ENCODE peak calls at places on chromosome 17, in nine cellular contexts. One of them, this sample, is unnamed.
A peak's percentile ranks its signal among the peaks of the same experiment; 100 is the strongest.

GRCh38 chr17:79960788-79961522 is 74.7 kb downstream of the TBC1D16 start:
- DNase-seq in A549: peak; percentile 33
- DNase-seq in neural progenitor cell: no peak
- DNase-seq in CD8-positive, alpha-beta T cell: no peak
- DNase-seq in right atrium auricular region: no peak
- DNase-seq in sigmoid colon: no peak
- DNase-seq in IMR-90: peak; percentile 26
- DNase-seq in fibroblast of lung: no peak
- DNase-seq in left ventricle myocardium inferior: no peak
- DNase-seq in this sample: no peak

GRCh38 chr17:79924639-79924976 is 85.4 kb upstream of the CBX4 start:
- DNase-seq in CD8-positive, alpha-beta T cell: peak; percentile 5
- DNase-seq in left ventricle myocardium inferior: no peak
- DNase-seq in right atrium auricular region: no peak
- DNase-seq in IMR-90: no peak
- DNase-seq in sigmoid colon: no peak
- DNase-seq in A549: no peak
- DNase-seq in neural progenitor cell: no peak
- DNase-seq in fibroblast of lung: no peak
- DNase-seq in this sample: no peak

GRCh38 chr17:28710948-28711722 is 553 bp downstream of the PROCA1 start:
- DNase-seq in sigmoid colon: peak; percentile 94
- DNase-seq in neural progenitor cell: peak; percentile 98
- DNase-seq in IMR-90: peak; percentile 85
- DNase-seq in left ventricle myocardium inferior: peak; percentile 90
- DNase-seq in CD8-positive, alpha-beta T cell: peak; percentile 85
- DNase-seq in A549: peak; percentile 92
- DNase-seq in right atrium auricular region: peak; percentile 89
- DNase-seq in fibroblast of lung: peak; percentile 90
- DNase-seq in this sample: peak; percentile 95

GRCh38 chr17:16215965-16216316 is 607 bp upstream of the NCOR1 start:
- DNase-seq in IMR-90: no peak
- DNase-seq in left ventricle myocardium inferior: no peak
- DNase-seq in CD8-positive, alpha-beta T cell: peak; percentile 26
- DNase-seq in A549: no peak
- DNase-seq in right atrium auricular region: no peak
- DNase-seq in sigmoid colon: no peak
- DNase-seq in fibroblast of lung: no peak
- DNase-seq in neural progenitor cell: no peak
- DNase-seq in this sample: no peak

GRCh38 chr17:53142890-53143289 is 679.8 kb upstream of the KIF2B start:
- DNase-seq in fibroblast of lung: peak; percentile 1
- DNase-seq in CD8-positive, alpha-beta T cell: no peak
- DNase-seq in sigmoid colon: no peak
- DNase-seq in A549: peak; percentile 41
- DNase-seq in IMR-90: no peak
- DNase-seq in neural progenitor cell: peak; percentile 34
- DNase-seq in left ventricle myocardium inferior: no peak
- DNase-seq in right atrium auricular region: no peak
- DNase-seq in this sample: no peak

GRCh38 chr17:74760404-74761105 is 12.1 kb downstream of the NHERF1 start:
- DNase-seq in sigmoid colon: no peak
- DNase-seq in CD8-positive, alpha-beta T cell: peak; percentile 11
- DNase-seq in fibroblast of lung: no peak
- DNase-seq in left ventricle myocardium inferior: no peak
- DNase-seq in right atrium auricular region: no peak
- DNase-seq in A549: no peak
- DNase-seq in neural progenitor cell: peak; percentile 65
- DNase-seq in IMR-90: no peak
- DNase-seq in this sample: no peak

GRCh38 chr17:42512246-42512645 is 23.8 kb upstream of the NAGLU start:
- DNase-seq in neural progenitor cell: no peak
- DNase-seq in fibroblast of lung: no peak
- DNase-seq in A549: no peak
- DNase-seq in sigmoid colon: peak; percentile 51
- DNase-seq in right atrium auricular region: no peak
- DNase-seq in CD8-positive, alpha-beta T cell: no peak
- DNase-seq in IMR-90: no peak
- DNase-seq in left ventricle myocardium inferior: no peak
- DNase-seq in this sample: no peak

GRCh38 chr17:27217631-27218030 is 76.3 kb upstream of the WSB1 start:
- DNase-seq in left ventricle myocardium inferior: no peak
- DNase-seq in CD8-positive, alpha-beta T cell: no peak
- DNase-seq in neural progenitor cell: no peak
- DNase-seq in A549: no peak
- DNase-seq in right atrium auricular region: no peak
- DNase-seq in fibroblast of lung: no peak
- DNase-seq in IMR-90: no peak
- DNase-seq in sigmoid colon: no peak
- DNase-seq in this sample: no peak

GRCh38 chr17:45277216-45277849 is 15.4 kb upstream of the SPATA32 start:
- DNase-seq in left ventricle myocardium inferior: peak; percentile 94
- DNase-seq in sigmoid colon: peak; percentile 96
- DNase-seq in IMR-90: peak; percentile 91
- DNase-seq in CD8-positive, alpha-beta T cell: peak; percentile 90
- DNase-seq in fibroblast of lung: peak; percentile 93
- DNase-seq in neural progenitor cell: peak; percentile 94
- DNase-seq in A549: peak; percentile 96
- DNase-seq in right atrium auricular region: peak; percentile 97
- DNase-seq in this sample: peak; percentile 96

GRCh38 chr17:57461082-57461481 is 204.8 kb downstream of the MSI2 start:
- DNase-seq in neural progenitor cell: no peak
- DNase-seq in left ventricle myocardium inferior: no peak
- DNase-seq in right atrium auricular region: no peak
- DNase-seq in sigmoid colon: no peak
- DNase-seq in fibroblast of lung: no peak
- DNase-seq in CD8-positive, alpha-beta T cell: no peak
- DNase-seq in A549: no peak
- DNase-seq in IMR-90: peak; percentile 52
- DNase-seq in this sample: no peak

GRCh38 chr17:70239391-70239826 is 70.1 kb downstream of the KCNJ2 start:
- DNase-seq in IMR-90: no peak
- DNase-seq in left ventricle myocardium inferior: no peak
- DNase-seq in right atrium auricular region: no peak
- DNase-seq in sigmoid colon: no peak
- DNase-seq in CD8-positive, alpha-beta T cell: no peak
- DNase-seq in A549: peak; percentile 61
- DNase-seq in fibroblast of lung: no peak
- DNase-seq in neural progenitor cell: no peak
- DNase-seq in this sample: no peak

GRCh38 chr17:79984045-79984840 is 51.4 kb downstream of the TBC1D16 start:
- DNase-seq in left ventricle myocardium inferior: no peak
- DNase-seq in right atrium auricular region: no peak
- DNase-seq in CD8-positive, alpha-beta T cell: peak; percentile 10
- DNase-seq in neural progenitor cell: no peak
- DNase-seq in A549: no peak
- DNase-seq in sigmoid colon: no peak
- DNase-seq in IMR-90: no peak
- DNase-seq in fibroblast of lung: no peak
- DNase-seq in this sample: peak; percentile 20

GRCh38 chr17:42853597-42853967 is 2.6 kb downstream of the AOC3 start:
- DNase-seq in fibroblast of lung: no peak
- DNase-seq in left ventricle myocardium inferior: no peak
- DNase-seq in IMR-90: no peak
- DNase-seq in right atrium auricular region: no peak
- DNase-seq in sigmoid colon: peak; percentile 52
- DNase-seq in CD8-positive, alpha-beta T cell: no peak
- DNase-seq in A549: no peak
- DNase-seq in neural progenitor cell: no peak
- DNase-seq in this sample: peak; percentile 13

GRCh38 chr17:78555741-78556401 is 21.3 kb downstream of the DNAH17 start:
- DNase-seq in CD8-positive, alpha-beta T cell: no peak
- DNase-seq in A549: no peak
- DNase-seq in IMR-90: no peak
- DNase-seq in sigmoid colon: no peak
- DNase-seq in fibroblast of lung: no peak
- DNase-seq in left ventricle myocardium inferior: no peak
- DNase-seq in neural progenitor cell: no peak
- DNase-seq in right atrium auricular region: no peak
- DNase-seq in this sample: no peak

GRCh38 chr17:4742629-4743028 is 2.9 kb upstream of the CXCL16 start:
- DNase-seq in fibroblast of lung: no peak
- DNase-seq in A549: no peak
- DNase-seq in neural progenitor cell: no peak
- DNase-seq in right atrium auricular region: no peak
- DNase-seq in sigmoid colon: no peak
- DNase-seq in left ventricle myocardium inferior: no peak
- DNase-seq in CD8-positive, alpha-beta T cell: no peak
- DNase-seq in IMR-90: no peak
- DNase-seq in this sample: no peak

GRCh38 chr17:4747847-4748246 is 8.1 kb upstream of the CXCL16 start:
- DNase-seq in sigmoid colon: no peak
- DNase-seq in CD8-positive, alpha-beta T cell: peak; percentile 44
- DNase-seq in IMR-90: no peak
- DNase-seq in left ventricle myocardium inferior: no peak
- DNase-seq in A549: no peak
- DNase-seq in neural progenitor cell: no peak
- DNase-seq in right atrium auricular region: no peak
- DNase-seq in fibroblast of lung: no peak
- DNase-seq in this sample: no peak

GRCh38 chr17:4743216-4743615 is 3.5 kb upstream of the CXCL16 start:
- DNase-seq in fibroblast of lung: no peak
- DNase-seq in neural progenitor cell: no peak
- DNase-seq in IMR-90: no peak
- DNase-seq in sigmoid colon: no peak
- DNase-seq in left ventricle myocardium inferior: no peak
- DNase-seq in A549: no peak
- DNase-seq in CD8-positive, alpha-beta T cell: no peak
- DNase-seq in right atrium auricular region: no peak
- DNase-seq in this sample: no peak

GRCh38 chr17:4743898-4744297 is 4.2 kb upstream of the CXCL16 start:
- DNase-seq in A549: no peak
- DNase-seq in right atrium auricular region: no peak
- DNase-seq in left ventricle myocardium inferior: no peak
- DNase-seq in neural progenitor cell: no peak
- DNase-seq in sigmoid colon: no peak
- DNase-seq in IMR-90: no peak
- DNase-seq in fibroblast of lung: no peak
- DNase-seq in CD8-positive, alpha-beta T cell: no peak
- DNase-seq in this sample: no peak

DNA sequence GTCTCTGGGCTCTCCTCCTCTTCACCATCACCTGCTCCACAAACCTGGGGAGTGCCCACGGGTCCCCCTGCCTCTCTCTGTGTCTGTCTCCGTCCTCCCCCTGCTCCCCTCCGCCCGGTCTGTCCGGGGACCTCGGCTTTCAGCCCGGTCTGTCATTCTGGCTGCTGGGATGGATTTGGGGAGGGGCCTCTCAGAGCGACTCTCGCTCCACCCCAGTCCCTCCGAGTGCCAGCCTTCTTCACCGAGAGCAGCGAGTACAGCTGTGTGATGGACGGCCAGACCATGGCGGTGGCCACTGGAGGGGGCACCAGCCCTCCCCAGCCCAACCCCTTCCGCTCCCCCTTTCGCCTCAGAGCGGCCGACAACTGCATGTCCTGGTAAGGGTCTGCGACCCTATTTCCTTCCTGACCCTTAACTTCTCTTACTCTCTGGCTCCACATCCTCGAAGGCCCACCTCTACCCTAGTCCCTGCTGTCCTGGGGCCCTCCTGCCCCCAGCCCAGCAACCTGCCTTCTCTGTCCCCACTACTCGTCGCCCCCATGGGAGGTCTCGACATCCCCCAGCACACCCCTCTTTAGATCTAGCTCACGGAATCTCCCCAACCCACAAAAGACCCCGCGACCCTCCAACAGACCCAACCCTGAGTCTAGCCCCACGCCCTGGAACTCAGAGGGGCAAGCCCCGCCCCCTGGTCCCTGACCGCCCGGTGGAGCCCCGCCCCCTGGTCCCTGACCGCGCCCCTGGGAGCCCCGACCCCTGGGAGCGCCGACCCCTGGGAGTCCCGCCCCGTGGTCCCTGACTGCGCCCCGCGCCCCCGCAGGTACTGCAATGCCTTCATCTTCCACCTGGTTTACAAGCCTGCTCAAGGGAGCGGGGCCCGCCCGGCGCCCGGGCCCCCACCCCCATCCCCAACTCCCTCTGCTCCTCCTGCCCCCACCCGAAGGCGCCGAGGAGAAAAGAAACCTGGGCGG is 5.6 kb upstream of the CXCL16 start:
- DNase-seq in right atrium auricular region: no peak
- DNase-seq in IMR-90: no peak
- DNase-seq in neural progenitor cell: peak; percentile 82
- DNase-seq in A549: no peak
- DNase-seq in left ventricle myocardium inferior: no peak
- DNase-seq in sigmoid colon: no peak
- DNase-seq in CD8-positive, alpha-beta T cell: no peak
- DNase-seq in fibroblast of lung: no peak
- DNase-seq in this sample: no peak
- TF ChIP-seq CTCF in right atrium auricular region: no peak
- TF ChIP-seq CTCF in IMR-90: no peak
- TF ChIP-seq CTCF in neural progenitor cell: peak; percentile 20
- TF ChIP-seq CTCF in A549: no peak
- TF ChIP-seq CTCF in left ventricle myocardium inferior: no peak
- TF ChIP-seq CTCF in sigmoid colon: no peak
- TF ChIP-seq CTCF in CD8-positive, alpha-beta T cell: no peak
- TF ChIP-seq CTCF in fibroblast of lung: no peak
- TF ChIP-seq CTCF in this sample: no peak

GRCh38 chr17:7881655-7882054 is 6.9 kb upstream of the CHD3 start:
- DNase-seq in sigmoid colon: no peak
- DNase-seq in IMR-90: no peak
- DNase-seq in CD8-positive, alpha-beta T cell: no peak
- DNase-seq in left ventricle myocardium inferior: no peak
- DNase-seq in A549: no peak
- DNase-seq in fibroblast of lung: peak; percentile 6
- DNase-seq in right atrium auricular region: no peak
- DNase-seq in neural progenitor cell: no peak
- DNase-seq in this sample: no peak
- H3K4me1 ChIP-seq in sigmoid colon: peaks cover 41% of the 10 kb centered on the region
- H3K4me1 ChIP-seq in IMR-90: peaks cover 8% of the 10 kb centered on the region
- H3K4me1 ChIP-seq in CD8-positive, alpha-beta T cell: peaks cover 45% of the 10 kb centered on the region
- H3K4me1 ChIP-seq in left ventricle myocardium inferior: peaks cover 36% of the 10 kb centered on the region
- H3K4me1 ChIP-seq in A549: peaks cover 16% of the 10 kb centered on the region
- H3K4me1 ChIP-seq in fibroblast of lung: no peaks in the 10 kb centered on the region
- H3K4me1 ChIP-seq in right atrium auricular region: peaks cover 22% of the 10 kb centered on the region
- H3K4me1 ChIP-seq in neural progenitor cell: peaks cover 19% of the 10 kb centered on the region
- H3K4me1 ChIP-seq in this sample: peaks cover 35% of the 10 kb centered on the region

GRCh38 chr17:31524926-31525800 is 133.7 kb downstream of the RAB11FIP4 start:
- DNase-seq in sigmoid colon: peak; percentile 88
- DNase-seq in IMR-90: peak; percentile 93
- DNase-seq in A549: peak; percentile 87
- DNase-seq in CD8-positive, alpha-beta T cell: peak; percentile 81
- DNase-seq in fibroblast of lung: peak; percentile 88
- DNase-seq in left ventricle myocardium inferior: peak; percentile 81
- DNase-seq in neural progenitor cell: peak; percentile 92
- DNase-seq in right atrium auricular region: peak; percentile 91
- DNase-seq in this sample: peak; percentile 93
- H3K27ac ChIP-seq in sigmoid colon: no peak overlapping the region
- H3K27ac ChIP-seq in IMR-90: no peak overlapping the region
- H3K27ac ChIP-seq in A549: peak overlapping the region; percentile 34
- H3K27ac ChIP-seq in CD8-positive, alpha-beta T cell: no peak overlapping the region
- H3K27ac ChIP-seq in fibroblast of lung: no peak overlapping the region
- H3K27ac ChIP-seq in left ventricle myocardium inferior: no peak overlapping the region
- H3K27ac ChIP-seq in neural progenitor cell: no peak overlapping the region
- H3K27ac ChIP-seq in right atrium auricular region: no peak overlapping the region
- H3K27ac ChIP-seq in this sample: no peak overlapping the region

DNA sequence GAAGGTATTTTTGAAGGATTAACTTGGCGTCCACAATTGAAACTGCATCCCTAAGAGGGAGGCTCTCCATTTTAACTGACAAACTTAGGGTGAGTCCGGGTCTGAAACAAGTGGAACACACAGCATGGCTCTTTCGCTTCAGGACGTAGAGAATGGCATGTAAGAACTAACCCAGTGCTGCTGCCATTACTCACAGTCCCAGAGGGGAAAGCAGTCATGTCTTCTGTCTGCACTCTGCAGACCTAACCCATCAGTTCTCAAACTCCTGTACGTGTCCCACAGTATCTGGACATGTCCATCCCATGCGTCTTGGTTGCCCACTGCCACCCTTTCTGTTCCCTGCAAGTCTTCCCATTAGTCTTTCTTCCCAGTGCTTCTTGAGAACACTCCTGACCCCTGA is 563 bp downstream of the ST6GALNAC1 start:
- DNase-seq in IMR-90: no peak
- DNase-seq in neural progenitor cell: no peak
- DNase-seq in CD8-positive, alpha-beta T cell: no peak
- DNase-seq in right atrium auricular region: no peak
- DNase-seq in sigmoid colon: no peak
- DNase-seq in left ventricle myocardium inferior: no peak
- DNase-seq in A549: no peak
- DNase-seq in fibroblast of lung: no peak
- DNase-seq in this sample: no peak
- TF ChIP-seq CTCF in IMR-90: no peak
- TF ChIP-seq CTCF in neural progenitor cell: no peak
- TF ChIP-seq CTCF in CD8-positive, alpha-beta T cell: no peak
- TF ChIP-seq CTCF in right atrium auricular region: no peak
- TF ChIP-seq CTCF in sigmoid colon: no peak
- TF ChIP-seq CTCF in left ventricle myocardium inferior: no peak
- TF ChIP-seq CTCF in A549: no peak
- TF ChIP-seq CTCF in fibroblast of lung: no peak
- TF ChIP-seq CTCF in this sample: no peak

This sample was measured in upper lobe of right lung.